ENCODE peak calls at places on chromosomes 16 and 17, in four cellular contexts. One of them, this sample, is unnamed.

GRCh38 chr16:57377080-57377841 is 5.0 kb downstream of the CX3CL1 start:
- DNase-seq in naive thymus-derived CD4-positive, alpha-beta T cell: peak; percentile 46
- DNase-seq in Peyer's patch: no peak
- DNase-seq in DND-41: no peak
- DNase-seq in this sample: no peak

GRCh38 chr17:63698886-63699637 is 863 bp downstream of the LIMD2 start:
- DNase-seq in naive thymus-derived CD4-positive, alpha-beta T cell: peak; percentile 79
- DNase-seq in Peyer's patch: peak; percentile 70
- DNase-seq in DND-41: peak; percentile 94
- DNase-seq in this sample: peak; percentile 95

GRCh38 chr17:67503184-67503583 is 126.1 kb downstream of the PITPNC1 start:
- DNase-seq in naive thymus-derived CD4-positive, alpha-beta T cell: no peak
- DNase-seq in Peyer's patch: no peak
- DNase-seq in DND-41: no peak
- DNase-seq in this sample: no peak

GRCh38 chr16:2692948-2693651 is 10.8 kb downstream of the KCTD5 start:
- DNase-seq in naive thymus-derived CD4-positive, alpha-beta T cell: no peak
- DNase-seq in Peyer's patch: no peak
- DNase-seq in DND-41: no peak
- DNase-seq in this sample: no peak

GRCh38 chr16:58414938-58415451 is 22.7 kb downstream of the GINS3 start:
- DNase-seq in naive thymus-derived CD4-positive, alpha-beta T cell: no peak
- DNase-seq in Peyer's patch: no peak
- DNase-seq in DND-41: no peak
- DNase-seq in this sample: no peak

GRCh38 chr16:23119570-23119969 is 29.7 kb downstream of the USP31 start:
- DNase-seq in naive thymus-derived CD4-positive, alpha-beta T cell: no peak
- DNase-seq in Peyer's patch: no peak
- DNase-seq in DND-41: no peak
- DNase-seq in this sample: no peak

GRCh38 chr17:39863918-39864746 is at the start of gene IKZF3:
- DNase-seq in naive thymus-derived CD4-positive, alpha-beta T cell: peak; percentile 85
- DNase-seq in Peyer's patch: peak; percentile 81
- DNase-seq in DND-41: peak; percentile 54
- DNase-seq in this sample: peak; percentile 82

GRCh38 chr17:75024686-75025397 is 12.4 kb downstream of the MRPL58 start:
- DNase-seq in naive thymus-derived CD4-positive, alpha-beta T cell: no peak
- DNase-seq in Peyer's patch: no peak
- DNase-seq in DND-41: peak; percentile 83
- DNase-seq in this sample: peak; percentile 29

GRCh38 chr16:30054451-30054850 is 11.1 kb upstream of the ALDOA start:
- DNase-seq in naive thymus-derived CD4-positive, alpha-beta T cell: no peak
- DNase-seq in Peyer's patch: no peak
- DNase-seq in DND-41: no peak
- DNase-seq in this sample: no peak

DNA sequence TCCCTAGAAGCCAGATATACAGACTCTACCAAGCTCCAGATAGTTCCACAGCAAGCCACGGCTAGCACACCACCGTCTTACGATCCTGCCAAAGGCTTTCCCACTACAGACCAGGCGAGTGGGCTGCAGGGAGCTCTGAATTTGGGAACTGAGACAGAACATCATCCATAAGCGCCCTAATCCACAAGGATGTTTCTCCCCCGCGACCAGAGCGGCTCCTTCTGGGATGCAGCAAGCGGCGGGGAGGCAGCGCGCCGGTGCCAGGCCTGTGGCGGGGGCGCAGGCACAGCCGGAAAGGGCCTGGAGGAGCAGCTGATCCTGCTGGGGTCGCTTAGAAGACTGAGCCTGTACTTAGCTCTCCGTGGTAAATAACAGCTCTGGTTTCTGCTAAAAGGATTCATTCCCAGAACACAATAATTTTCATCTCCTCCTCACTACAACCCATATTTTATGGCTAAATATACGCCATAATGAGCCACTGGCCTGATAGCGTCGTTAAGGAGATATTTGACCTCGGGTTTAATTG is 16.2 kb upstream of the FOXF1 start:
- DNase-seq in naive thymus-derived CD4-positive, alpha-beta T cell: no peak
- DNase-seq in Peyer's patch: no peak
- DNase-seq in DND-41: no peak
- DNase-seq in this sample: no peak
- H3K27me3 ChIP-seq in naive thymus-derived CD4-positive, alpha-beta T cell: no peaks in the 10 kb centered on the region
- H3K27me3 ChIP-seq in Peyer's patch: peaks cover 12% of the 10 kb centered on the region
- H3K27me3 ChIP-seq in DND-41: peaks cover 12% of the 10 kb centered on the region
- H3K27me3 ChIP-seq in this sample: peaks cover 22% of the 10 kb centered on the region

DNA sequence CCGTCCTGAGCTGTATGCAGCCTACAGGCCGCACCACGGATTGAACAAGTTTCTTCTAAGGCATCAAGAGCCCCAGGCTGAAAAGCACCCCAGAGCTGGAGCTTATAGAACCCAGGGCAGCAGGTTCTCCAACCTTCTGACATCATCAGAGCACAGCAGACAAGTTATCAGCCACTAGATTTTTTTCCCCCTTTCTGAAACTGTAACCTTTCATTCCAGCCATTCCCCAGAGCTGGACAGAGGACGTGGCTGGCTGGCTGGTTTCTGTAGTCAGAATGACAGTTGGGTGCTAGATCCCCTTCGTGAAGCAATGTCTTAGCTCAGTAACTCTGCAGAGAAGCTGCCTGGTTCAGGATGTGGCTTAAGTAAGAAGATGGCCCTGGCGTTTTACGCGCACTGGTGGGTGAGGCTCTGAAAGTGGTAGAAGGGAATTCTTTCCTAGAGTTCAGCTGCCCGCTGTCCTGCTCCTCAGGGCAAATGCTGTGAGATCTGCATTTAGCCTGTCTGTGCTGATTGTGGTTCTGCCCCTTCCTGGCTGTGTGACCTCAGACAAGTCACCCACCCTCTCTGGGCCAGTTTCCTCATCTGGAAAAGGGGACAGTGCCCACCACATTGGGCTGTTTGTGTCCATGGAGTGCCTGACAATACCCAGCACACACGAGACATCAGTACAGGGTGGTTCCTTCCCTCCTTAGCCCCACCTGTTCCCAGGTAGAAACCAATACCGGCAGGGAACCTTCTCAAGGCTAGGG is 9.1 kb downstream of the DEXI start:
- DNase-seq in naive thymus-derived CD4-positive, alpha-beta T cell: no peak
- DNase-seq in Peyer's patch: no peak
- DNase-seq in DND-41: no peak
- DNase-seq in this sample: no peak
- H3K36me3 ChIP-seq in naive thymus-derived CD4-positive, alpha-beta T cell: no peaks in the 10 kb centered on the region
- H3K36me3 ChIP-seq in Peyer's patch: peaks cover 29% of the 10 kb centered on the region
- H3K36me3 ChIP-seq in DND-41: peaks cover 68% of the 10 kb centered on the region
- H3K36me3 ChIP-seq in this sample: peaks cover 10% of the 10 kb centered on the region

GRCh38 chr17:30921544-30922196 is at the start of gene ADAP2:
- DNase-seq in naive thymus-derived CD4-positive, alpha-beta T cell: no peak
- DNase-seq in Peyer's patch: peak; percentile 77
- DNase-seq in DND-41: no peak
- DNase-seq in this sample: no peak
- H3K27me3 ChIP-seq in naive thymus-derived CD4-positive, alpha-beta T cell: no peaks in the 10 kb centered on the region
- H3K27me3 ChIP-seq in Peyer's patch: peaks cover 12% of the 10 kb centered on the region
- H3K27me3 ChIP-seq in DND-41: no peaks in the 10 kb centered on the region
- H3K27me3 ChIP-seq in this sample: peaks cover 15% of the 10 kb centered on the region

GRCh38 chr16:28208824-28209223 is 2.9 kb downstream of the XPO6 start:
- DNase-seq in naive thymus-derived CD4-positive, alpha-beta T cell: no peak
- DNase-seq in Peyer's patch: no peak
- DNase-seq in DND-41: no peak
- DNase-seq in this sample: no peak
- H3K36me3 ChIP-seq in naive thymus-derived CD4-positive, alpha-beta T cell: peaks cover 11% of the 10 kb centered on the region
- H3K36me3 ChIP-seq in Peyer's patch: peaks cover 27% of the 10 kb centered on the region
- H3K36me3 ChIP-seq in DND-41: peaks cover 57% of the 10 kb centered on the region
- H3K36me3 ChIP-seq in this sample: peaks cover 25% of the 10 kb centered on the region

GRCh38 chr16:73040136-73040535 is 7.8 kb downstream of the ZFHX3 start:
- DNase-seq in naive thymus-derived CD4-positive, alpha-beta T cell: no peak
- DNase-seq in Peyer's patch: no peak
- DNase-seq in DND-41: no peak
- DNase-seq in this sample: no peak
- H3K27me3 ChIP-seq in naive thymus-derived CD4-positive, alpha-beta T cell: no peaks in the 10 kb centered on the region
- H3K27me3 ChIP-seq in Peyer's patch: no peaks in the 10 kb centered on the region
- H3K27me3 ChIP-seq in DND-41: no peaks in the 10 kb centered on the region
- H3K27me3 ChIP-seq in this sample: peaks cover 3% of the 10 kb centered on the region

GRCh38 chr17:17134051-17134951 is 71.8 kb downstream of the PLD6 start:
- DNase-seq in naive thymus-derived CD4-positive, alpha-beta T cell: no peak
- DNase-seq in Peyer's patch: no peak
- DNase-seq in DND-41: no peak
- DNase-seq in this sample: no peak
- H3K36me3 ChIP-seq in naive thymus-derived CD4-positive, alpha-beta T cell: peaks cover 12% of the 10 kb centered on the region
- H3K36me3 ChIP-seq in Peyer's patch: peaks cover 100% of the 10 kb centered on the region
- H3K36me3 ChIP-seq in DND-41: peaks cover 94% of the 10 kb centered on the region
- H3K36me3 ChIP-seq in this sample: peaks cover 71% of the 10 kb centered on the region

This sample was measured in CD4-positive, alpha-beta memory T cell.